ENCODE peak calls at places on chromosomes 12 and 14, in seven cellular contexts. F is NCI-H1105 treated with DMSO at 0.1 percent for 48 hours; V is CD8-positive, alpha-beta T cell; E is ascending aorta; O is NCI-H1417 treated with DMSO at 0.1 percent for 48 hours; Q is ACHN; H is stimulated activated CD8-positive, alpha-beta memory T cell treated with anti-CD3 and anti-CD28 coated beads, Interleukin-7, amount 100 ng/mL, for 1 hour. D is an unnamed sample.

GRCh38 chr12:124642105-124642504 is 74.7 kb upstream of the NCOR2 start:
- DNase-seq in F (no peak), V (no peak), E (no peak), O (no peak), Q (no peak), H (no peak), D (no peak)

GRCh38 chr12:127162307-127162706 is 1104.7 kb upstream of the TMEM132C start:
- DNase-seq in F (no peak), V (no peak), E (no peak), O (no peak), Q (peak), H (no peak), D (no peak)

GRCh38 chr12:11749943-11750690 is 100.6 kb downstream of the ETV6 start:
- DNase-seq in F (no peak), V (no peak), E (no peak), O (no peak), Q (no peak), H (no peak), D (no peak)

GRCh38 chr12:26295001-26295400 is 99.6 kb downstream of the SSPN start:
- DNase-seq in F (no peak), V (no peak), E (no peak), O (no peak), Q (no peak), H (no peak), D (no peak)

GRCh38 chr12:77337327-77337726 is 272.0 kb upstream of the E2F7 start:
- DNase-seq in F (no peak), V (no peak), E (no peak), O (no peak), Q (no peak), H (no peak), D (peak)

GRCh38 chr12:24875014-24875413 is 73.9 kb downstream of the BCAT1 start:
- DNase-seq in F (no peak), V (no peak), E (no peak), O (no peak), Q (no peak), H (no peak), D (no peak)

GRCh38 chr12:57816855-57817151 is 1.7 kb downstream of the AVIL start:
- DNase-seq in F (no peak), V (no peak), E (peak), O (no peak), Q (no peak), H (no peak), D (no peak)

GRCh38 chr14:106174206-106174605 is 647.8 kb downstream of the TMEM121 start:
- DNase-seq in F (no peak), V (peak), E (no peak), O (no peak), Q (no peak), H (peak), D (no peak)

GRCh38 chr12:120928864-120929652 is 24.9 kb upstream of the SPPL3 start:
- DNase-seq in F (no peak), V (no peak), E (no peak), O (no peak), Q (no peak), H (no peak), D (no peak)

GRCh38 chr14:101442451-101442850 is 118.8 kb upstream of the DIO3 start:
- DNase-seq in F (no peak), V (peak), E (no peak), O (no peak), Q (no peak), H (peak), D (no peak)

D was measured in NCI-H2081 treated with DMSO at 0.1 percent for 48 hours.